ENCODE peak calls at places on chromosome 17, in seven cellular contexts. M is CD8-positive, alpha-beta T cell; F is CD4-positive, alpha-beta T cell; W is Calu3; U is epithelial cell of esophagus; B is HTR-8/SVneo; T is GDM1. V is an unnamed sample.

GRCh38 chr17:48970865-48971687 is 2.7 kb upstream of the GIP start:
- DNase-seq in B (no peak), M (no peak), T (no peak), U (no peak), F (no peak), W (no peak), V (no peak)

GRCh38 chr17:41496803-41497484 is 7.2 kb upstream of the KRT36 start:
- DNase-seq in U (peak; percentile 93), F (peak; percentile 38), T (peak; percentile 77), B (peak; percentile 96), W (peak; percentile 97), M (peak; percentile 14), V (peak; percentile 88)

GRCh38 chr17:48047113-48047740 is 932 bp upstream of the NFE2L1 start:
- DNase-seq in U (no peak), B (no peak), M (no peak), T (no peak), W (no peak), F (no peak), V (no peak)

GRCh38 chr17:65556014-65556909 is 5.2 kb downstream of the AXIN2 start:
- DNase-seq in T (peak; percentile 31), W (peak; percentile 85), U (peak; percentile 46), B (peak; percentile 77), M (peak; percentile 79), F (peak; percentile 90), V (peak; percentile 24)

GRCh38 chr17:50845260-50846147 is 10.1 kb downstream of the WFIKKN2 start:
- DNase-seq in M (no peak), T (no peak), W (no peak), B (peak; percentile 62), F (no peak), U (peak; percentile 67), V (peak; percentile 29)

GRCh38 chr17:40309031-40309937 is at the start of gene RARA:
- DNase-seq in F (no peak), U (peak; percentile 69), T (no peak), M (no peak), W (peak; percentile 90), B (no peak), V (no peak)

GRCh38 chr17:29010586-29010985 is 4.8 kb upstream of the SEZ6 start:
- DNase-seq in W (no peak), T (no peak), B (no peak), M (no peak), U (no peak), F (no peak), V (no peak)

GRCh38 chr17:15343749-15344148 is 2.4 kb upstream of the TEKT3 start:
- DNase-seq in M (no peak), B (peak; percentile 66), U (peak; percentile 19), T (no peak), W (no peak), F (no peak), V (peak; percentile 24)

GRCh38 chr17:40846515-40847155 is 20.4 kb downstream of the KRT12 start:
- DNase-seq in F (no peak), U (peak; percentile 35), T (no peak), W (no peak), B (peak; percentile 56), M (no peak), V (peak; percentile 28)

GRCh38 chr17:4230142-4230541 is 33.6 kb downstream of the ANKFY1 start:
- DNase-seq in T (no peak), U (peak; percentile 81), F (no peak), W (no peak), M (no peak), B (peak; percentile 90), V (peak; percentile 64)

GRCh38 chr17:29581583-29582253 is 7.7 kb downstream of the GIT1 start:
- DNase-seq in W (no peak), F (no peak), U (peak; percentile 94), B (no peak), M (no peak), T (no peak), V (peak; percentile 91)

GRCh38 chr17:16007439-16007838 is 7.8 kb downstream of the TTC19 start:
- DNase-seq in U (no peak), W (no peak), M (no peak), B (no peak), T (no peak), F (no peak), V (no peak)

GRCh38 chr17:37725021-37725585 is 19.8 kb downstream of the HNF1B start:
- DNase-seq in W (no peak), U (no peak), T (no peak), F (no peak), M (no peak), B (no peak), V (no peak)

GRCh38 chr17:57551321-57552079 is 193.6 kb downstream of the CCDC182 start:
- DNase-seq in B (no peak), T (no peak), U (no peak), W (no peak), F (peak; percentile 37), M (peak; percentile 9), V (no peak)

GRCh38 chr17:28228109-28228840 is 90.7 kb upstream of the TMEM97 start:
- DNase-seq in M (no peak), W (no peak), U (peak; percentile 19), F (no peak), B (no peak), T (no peak), V (no peak)

GRCh38 chr17:19343671-19344151 is 18.8 kb downstream of the B9D1 start:
- DNase-seq in T (no peak), M (no peak), W (no peak), U (no peak), F (no peak), B (no peak), V (no peak)

GRCh38 chr17:35368086-35368824 is 5.2 kb downstream of the SLFN11 start:
- DNase-seq in M (no peak), F (no peak), W (no peak), T (peak; percentile 77), B (no peak), U (no peak), V (no peak)

GRCh38 chr17:39548494-39548893 is 59.2 kb downstream of the NEUROD2 start:
- DNase-seq in F (no peak), W (no peak), B (no peak), M (no peak), T (no peak), U (no peak), V (no peak)

GRCh38 chr17:47145351-47145750 is 43.7 kb downstream of the CDC27 start:
- DNase-seq in F (no peak), M (no peak), B (no peak), W (no peak), U (no peak), T (no peak), V (no peak)

GRCh38 chr17:50423553-50424159 is 2.4 kb upstream of the ACSF2 start:
- DNase-seq in U (peak; percentile 89), F (no peak), M (no peak), W (peak; percentile 97), T (peak; percentile 30), B (peak; percentile 97), V (peak; percentile 89)

GRCh38 chr17:56096026-56096807 is 57.1 kb upstream of the ANKFN1 start:
- DNase-seq in U (no peak), F (no peak), M (no peak), W (no peak), B (no peak), T (no peak), V (no peak)

GRCh38 chr17:10797848-10798328 is 6.0 kb downstream of the TMEM238L start:
- DNase-seq in M (no peak), U (no peak), W (no peak), F (no peak), T (no peak), B (no peak), V (no peak)

GRCh38 chr17:66790476-66791061 is 44.3 kb upstream of the CACNG5 start:
- DNase-seq in W (no peak), B (no peak), T (no peak), F (no peak), U (no peak), M (no peak), V (no peak)

GRCh38 chr17:63189082-63189481 is 223.0 kb downstream of the TANC2 start:
- DNase-seq in F (no peak), T (no peak), M (no peak), B (no peak), U (peak; percentile 63), W (no peak), V (peak; percentile 58)